ENCODE peak calls at places on chromosome 21, in eight cellular contexts. E is colonic mucosa; D is BE2C; V is neuronal stem cell; H is lower lobe of right lung; U is CD8-positive, alpha-beta memory T cell; W is aorta; Q is Caco-2. C is an unnamed sample.

GRCh38 chr21:24895885-24896734 is 711.2 kb downstream of the MRPL39 start:
- DNase-seq in Q (peak; percentile 13), E (no peak), H (no peak), U (no peak), W (no peak), V (peak; percentile 29), D (peak; percentile 50), C (peak; percentile 47)

GRCh38 chr21:26079376-26079775 is 91.2 kb downstream of the APP start:
- DNase-seq in H (no peak), U (no peak), W (no peak), D (no peak), E (no peak), V (no peak), Q (no peak), C (no peak)

GRCh38 chr21:36890086-36890485 is 76.4 kb downstream of the HLCS start:
- DNase-seq in E (no peak), D (no peak), H (no peak), W (no peak), V (no peak), U (no peak), Q (no peak), C (no peak)

GRCh38 chr21:31395268-31395667 is 51.2 kb upstream of the TIAM1 start:
- DNase-seq in Q (no peak), W (no peak), D (no peak), U (no peak), E (no peak), H (no peak), V (no peak), C (no peak)

GRCh38 chr21:37208056-37208705 is 59.0 kb downstream of the VPS26C start:
- DNase-seq in U (no peak), D (peak; percentile 44), V (no peak), W (peak; percentile 91), E (no peak), Q (no peak), H (peak; percentile 85), C (no peak)

GRCh38 chr21:15718709-15719108 is 11.1 kb upstream of the USP25 start:
- DNase-seq in D (no peak), U (no peak), V (no peak), H (no peak), Q (no peak), W (no peak), E (no peak), C (no peak)

GRCh38 chr21:36501589-36501892 is 21.6 kb upstream of the CLDN14 start:
- DNase-seq in H (no peak), Q (no peak), W (no peak), E (no peak), V (no peak), D (no peak), U (no peak), C (no peak)

GRCh38 chr21:16569679-16570078 is 839.9 kb downstream of the USP25 start:
- DNase-seq in H (no peak), E (no peak), W (no peak), D (no peak), Q (no peak), U (no peak), V (no peak), C (no peak)

GRCh38 chr21:25115021-25115420 is 492.3 kb downstream of the MRPL39 start:
- DNase-seq in H (no peak), W (no peak), V (no peak), U (no peak), Q (no peak), E (no peak), D (no peak), C (no peak)

GRCh38 chr21:8989883-8990325 is 1531.5 kb upstream of the TPTE start:
- DNase-seq in H (no peak), E (no peak), Q (no peak), V (no peak), D (peak; percentile 70), W (peak; percentile 81), U (no peak), C (peak; percentile 65)

GRCh38 chr21:36323032-36323431 is 3.0 kb downstream of the MORC3 start:
- DNase-seq in D (no peak), V (no peak), E (no peak), W (no peak), H (no peak), U (no peak), Q (no peak), C (no peak)

GRCh38 chr21:46304437-46304836 is 18.3 kb downstream of the YBEY start:
- DNase-seq in V (no peak), H (no peak), D (no peak), W (no peak), U (no peak), Q (no peak), E (no peak), C (no peak)

GRCh38 chr21:38487906-38488639 is 10.2 kb downstream of the ERG start:
- DNase-seq in E (peak; percentile 51), W (no peak), U (no peak), V (no peak), Q (no peak), D (no peak), H (no peak), C (no peak)
- H3K4me1 ChIP-seq in E (peaks cover 13% of the 10 kb centered on the region), W (peaks cover 22% of the 10 kb centered on the region), U (no peaks in the 10 kb centered on the region), V (peaks cover 15% of the 10 kb centered on the region), Q (no peaks in the 10 kb centered on the region), D (no peaks in the 10 kb centered on the region), H (peaks cover 46% of the 10 kb centered on the region), C (no peaks in the 10 kb centered on the region)

GRCh38 chr21:33229776-33230517 is at the start of gene IFNAR2:
- DNase-seq in H (peak; percentile 87), V (peak; percentile 76), E (peak; percentile 79), U (peak; percentile 75), D (peak; percentile 81), Q (peak; percentile 84), W (peak; percentile 93), C (peak; percentile 94)

GRCh38 chr21:33234618-33235520 is 5.1 kb downstream of the IFNAR2 start:
- DNase-seq in U (no peak), E (no peak), Q (peak; percentile 4), D (no peak), W (no peak), V (no peak), H (no peak), C (no peak)

GRCh38 chr21:33230518-33231324 is 983 bp downstream of the IFNAR2 start:
- DNase-seq in W (peak; percentile 85), D (peak; percentile 48), Q (peak; percentile 74), V (peak; percentile 56), U (peak; percentile 45), E (peak; percentile 57), H (peak; percentile 63), C (peak; percentile 86)

GRCh38 chr21:33231526-33231925 is 1.8 kb downstream of the IFNAR2 start:
- DNase-seq in Q (no peak), E (no peak), U (no peak), D (no peak), H (no peak), W (no peak), V (no peak), C (no peak)

GRCh38 chr21:33232640-33233039 is 2.9 kb downstream of the IFNAR2 start:
- DNase-seq in V (no peak), D (no peak), E (no peak), H (no peak), Q (no peak), W (no peak), U (no peak), C (no peak)
- H3K4me1 ChIP-seq in V (peaks cover 2% of the 10 kb centered on the region), D (peaks cover 4% of the 10 kb centered on the region), E (peaks cover 3% of the 10 kb centered on the region), H (peaks cover 47% of the 10 kb centered on the region), Q (peaks cover 43% of the 10 kb centered on the region), W (peaks cover 3% of the 10 kb centered on the region), U (peaks cover 64% of the 10 kb centered on the region), C (peaks cover 7% of the 10 kb centered on the region)

GRCh38 chr21:42129300-42130266 is 58.5 kb downstream of the UMODL1 start:
- DNase-seq in W (peak; percentile 15), V (no peak), U (no peak), E (no peak), H (no peak), Q (no peak), D (no peak), C (no peak)

GRCh38 chr21:42130447-42130846 is 59.3 kb downstream of the UMODL1 start:
- DNase-seq in U (no peak), Q (no peak), V (no peak), D (no peak), E (no peak), H (no peak), W (no peak), C (no peak)

GRCh38 chr21:42125571-42126544 is 54.7 kb downstream of the UMODL1 start:
- DNase-seq in E (no peak), V (no peak), W (no peak), U (no peak), H (no peak), D (no peak), Q (peak; percentile 35), C (peak; percentile 71)

GRCh38 chr21:42124826-42125570 is 53.9 kb downstream of the UMODL1 start:
- DNase-seq in E (no peak), H (no peak), D (no peak), Q (no peak), W (no peak), U (no peak), V (no peak), C (no peak)

DNA sequence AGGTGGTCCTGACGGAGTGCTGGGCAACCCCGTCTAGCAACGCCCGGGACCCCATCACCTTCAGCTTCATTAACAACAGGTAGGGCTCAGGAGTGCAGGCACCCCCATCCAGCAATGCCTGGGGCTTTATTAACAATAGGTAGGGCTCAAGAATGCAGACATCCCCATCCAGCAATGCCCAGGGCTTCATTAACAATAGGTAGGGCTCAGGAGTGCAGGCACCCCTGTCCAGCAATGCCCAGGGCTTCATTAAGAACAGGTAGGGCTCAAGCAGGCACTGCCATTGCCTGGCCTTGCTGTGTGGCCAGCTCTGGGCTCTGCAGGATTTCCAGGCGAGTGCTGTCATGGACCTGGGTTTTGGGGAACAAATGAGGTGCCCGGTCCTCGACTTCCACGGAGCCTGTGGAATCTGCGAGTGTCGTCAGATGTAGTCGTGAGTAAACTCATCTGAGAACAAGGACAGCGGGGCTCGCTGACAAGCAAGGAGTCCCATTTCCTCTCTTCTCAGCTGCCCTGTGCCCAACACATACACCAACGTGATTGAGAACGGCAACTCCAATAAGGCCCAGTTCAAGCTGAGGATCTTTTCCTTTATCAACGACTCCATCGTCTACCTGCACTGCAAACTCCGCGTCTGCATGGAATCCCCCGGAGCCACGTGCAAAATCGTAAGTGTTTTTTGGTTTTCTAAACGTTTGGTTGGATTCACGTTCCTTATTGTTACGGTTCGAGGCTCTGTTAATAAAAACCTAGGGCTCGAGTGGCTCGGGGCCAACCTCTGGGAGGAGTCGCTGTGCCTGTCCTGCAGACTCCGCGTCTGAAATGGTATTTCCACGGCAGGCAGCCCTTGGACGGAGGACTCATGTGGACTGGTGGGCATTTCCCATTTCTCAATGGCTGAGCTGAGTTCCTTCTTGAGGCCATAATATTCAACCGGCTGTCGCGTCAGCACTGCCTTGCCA is 56.3 kb downstream of the UMODL1 start:
- DNase-seq in E (no peak), V (no peak), H (no peak), Q (no peak), W (peak; percentile 47), D (no peak), U (no peak), C (no peak)
- H3K4me1 ChIP-seq in E (no peaks in the 10 kb centered on the region), V (peaks cover under 1% of the 10 kb centered on the region), H (peaks cover 5% of the 10 kb centered on the region), Q (no peaks in the 10 kb centered on the region), W (no peaks in the 10 kb centered on the region), D (no peaks in the 10 kb centered on the region), U (no peaks in the 10 kb centered on the region), C (no peaks in the 10 kb centered on the region)

DNA sequence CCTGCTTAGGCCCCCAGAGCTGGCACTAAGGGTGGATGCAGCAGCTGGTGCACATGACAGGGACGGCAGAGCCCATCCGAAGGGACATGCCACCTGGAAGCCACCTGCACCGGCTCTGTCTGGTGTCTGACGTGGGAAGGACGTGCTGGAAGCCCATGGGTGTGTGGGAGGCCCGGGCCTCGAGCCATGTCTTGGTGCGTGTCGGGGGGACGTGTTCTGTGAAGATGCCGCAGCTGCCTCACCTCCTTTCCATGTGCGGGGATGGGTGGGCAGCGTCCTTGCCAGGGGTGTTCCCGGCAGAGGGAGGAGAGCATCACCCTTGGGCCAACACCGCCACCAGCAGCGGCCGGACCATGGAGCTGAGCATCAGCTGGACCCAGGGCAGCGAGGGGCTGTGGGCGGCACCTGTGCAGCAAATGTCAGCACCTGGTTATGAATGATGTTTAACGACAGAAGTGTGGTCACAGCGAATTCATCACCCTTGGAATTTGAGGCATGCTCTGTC is 15.5 kb upstream of the POFUT2 start:
- DNase-seq in H (peak; percentile 42), Q (no peak), V (no peak), D (peak; percentile 5), E (no peak), W (peak; percentile 68), U (no peak), C (peak; percentile 39)
- H3K4me1 ChIP-seq in H (peaks cover 56% of the 10 kb centered on the region), Q (peaks cover 1% of the 10 kb centered on the region), V (peaks cover 21% of the 10 kb centered on the region), D (peaks cover 4% of the 10 kb centered on the region), E (no peaks in the 10 kb centered on the region), W (no peaks in the 10 kb centered on the region), U (peaks cover 23% of the 10 kb centered on the region), C (peaks cover 3% of the 10 kb centered on the region)

C was measured in endodermal cell.